ENCODE peak calls at places on chromosome 6, in six cellular contexts. Q is stomach, V is tibial artery, I is H9, R is cardiac muscle cell, F is aorta. O is an unnamed sample.

GRCh38 chr6:16752206-16752867 is 8.9 kb downstream of the ATXN1 start:
- DNase-seq in Q (no peak), V (no peak), I (no peak), R (peak; percentile 87), F (no peak), O (no peak)

GRCh38 chr6:150302801-150303138 is 66.0 kb upstream of the IYD start:
- DNase-seq in Q (no peak), V (no peak), I (no peak), R (no peak), F (no peak), O (no peak)

GRCh38 chr6:129670634-129671033 is 39.3 kb downstream of the ARHGAP18 start:
- DNase-seq in Q (no peak), V (no peak), I (no peak), R (no peak), F (no peak), O (no peak)

GRCh38 chr6:27748662-27749061 is 163.5 kb downstream of the OR2B2 start:
- DNase-seq in Q (no peak), V (no peak), I (no peak), R (no peak), F (no peak), O (no peak)

GRCh38 chr6:8736046-8736877 is 300.9 kb upstream of the SLC35B3 start:
- DNase-seq in Q (no peak), V (no peak), I (no peak), R (no peak), F (no peak), O (no peak)

GRCh38 chr6:56168601-56169000 is 78.8 kb downstream of the COL21A1 start:
- DNase-seq in Q (no peak), V (no peak), I (no peak), R (no peak), F (no peak), O (no peak)

GRCh38 chr6:40717411-40718057 is 130.4 kb upstream of the LRFN2 start:
- DNase-seq in Q (no peak), V (no peak), I (no peak), R (no peak), F (no peak), O (no peak)

GRCh38 chr6:112253842-112254816 is at the start of gene LAMA4:
- DNase-seq in Q (peak; percentile 45), V (peak; percentile 72), I (peak; percentile 65), R (peak; percentile 91), F (peak; percentile 56), O (peak; percentile 67)

GRCh38 chr6:2802521-2803060 is 37.4 kb downstream of the WRNIP1 start:
- DNase-seq in Q (no peak), V (no peak), I (no peak), R (no peak), F (no peak), O (no peak)

GRCh38 chr6:82786251-82786650 is 279.4 kb downstream of the UBE3D start:
- DNase-seq in Q (no peak), V (no peak), I (no peak), R (no peak), F (no peak), O (no peak)

GRCh38 chr6:30883743-30884520 is at the start of gene DDR1:
- DNase-seq in Q (peak; percentile 89), V (peak; percentile 92), I (peak; percentile 55), R (peak; percentile 91), F (peak; percentile 85), O (peak; percentile 89)

GRCh38 chr6:142787422-142787821 is 157.6 kb downstream of the HIVEP2 start:
- DNase-seq in Q (no peak), V (no peak), I (no peak), R (no peak), F (no peak), O (no peak)

GRCh38 chr6:101294676-101295075 is 98.8 kb upstream of the GRIK2 start:
- DNase-seq in Q (no peak), V (no peak), I (no peak), R (no peak), F (no peak), O (no peak)

GRCh38 chr6:44471271-44471981 is 83.9 kb downstream of the CDC5L start:
- DNase-seq in Q (no peak), V (no peak), I (no peak), R (no peak), F (no peak), O (no peak)

GRCh38 chr6:4561078-4561435 is 215.1 kb upstream of the CDYL start:
- DNase-seq in Q (no peak), V (no peak), I (no peak), R (no peak), F (no peak), O (no peak)

GRCh38 chr6:1916334-1916985 is 306.7 kb downstream of the FOXC1 start:
- DNase-seq in Q (no peak), V (no peak), I (no peak), R (no peak), F (no peak), O (no peak)

GRCh38 chr6:78744144-78744543 is 123.2 kb upstream of the IRAK1BP1 start:
- DNase-seq in Q (no peak), V (no peak), I (no peak), R (no peak), F (no peak), O (no peak)
- H3K9me3 ChIP-seq in Q (no peaks in the 10 kb centered on the region), V (peaks cover 8% of the 10 kb centered on the region), I (no peaks in the 10 kb centered on the region), R (no peaks in the 10 kb centered on the region), F (no peaks in the 10 kb centered on the region), O (no peaks in the 10 kb centered on the region)

GRCh38 chr6:168279403-168279935 is 40.1 kb downstream of the DACT2 start:
- DNase-seq in Q (no peak), V (peak; percentile 57), I (no peak), R (no peak), F (no peak), O (no peak)
- H3K9me3 ChIP-seq in Q (no peaks in the 10 kb centered on the region), V (no peaks in the 10 kb centered on the region), I (no peaks in the 10 kb centered on the region), R (no peaks in the 10 kb centered on the region), F (no peaks in the 10 kb centered on the region), O (no peaks in the 10 kb centered on the region)

DNA sequence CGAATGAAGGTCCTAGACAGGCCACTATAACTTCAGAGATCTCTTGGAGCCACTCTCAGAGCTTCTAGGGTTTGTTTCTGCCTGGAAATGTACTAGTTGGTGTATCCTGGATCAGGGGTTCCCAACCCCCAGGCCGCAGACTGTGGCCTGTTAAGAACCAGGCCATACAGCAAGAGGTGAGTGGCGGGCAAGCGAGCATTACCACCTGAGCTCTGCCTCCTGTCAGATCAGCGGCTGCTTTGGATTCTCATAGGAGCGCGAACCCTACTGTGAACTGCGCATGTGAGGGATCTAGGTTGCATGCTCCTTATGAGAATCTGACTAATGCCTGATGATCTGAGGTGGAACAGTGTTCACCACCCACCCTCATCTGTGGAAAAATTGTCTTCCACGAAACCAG is 2.4 kb downstream of the BRPF3 start:
- DNase-seq in Q (no peak), V (no peak), I (no peak), R (no peak), F (no peak), O (no peak)
- H3K9me3 ChIP-seq in Q (no peaks in the 10 kb centered on the region), V (no peaks in the 10 kb centered on the region), I (no peaks in the 10 kb centered on the region), R (no peaks in the 10 kb centered on the region), F (no peaks in the 10 kb centered on the region), O (no peaks in the 10 kb centered on the region)

DNA sequence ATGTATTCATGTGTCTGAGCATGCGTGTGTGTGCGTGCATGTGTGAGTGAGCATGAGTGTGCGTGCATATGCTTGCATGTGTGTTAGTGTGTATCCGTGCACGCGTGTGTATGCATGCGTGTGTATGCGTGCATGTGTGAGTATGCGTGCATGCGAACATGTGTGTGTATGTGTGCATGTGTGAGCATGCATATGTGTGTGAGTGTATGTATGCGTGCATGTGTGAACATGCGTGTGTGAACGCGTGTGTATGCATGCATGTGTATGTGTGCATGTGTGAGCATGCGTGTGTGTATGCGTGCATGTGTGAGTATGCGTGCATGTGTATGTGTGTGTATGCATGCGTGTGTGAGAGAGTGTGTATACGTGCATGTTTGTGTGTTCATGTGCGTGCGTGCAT is 77.9 kb downstream of the SMOC2 start:
- DNase-seq in Q (no peak), V (no peak), I (no peak), R (no peak), F (no peak), O (no peak)
- H3K9me3 ChIP-seq in Q (no peaks in the 10 kb centered on the region), V (no peaks in the 10 kb centered on the region), I (no peaks in the 10 kb centered on the region), R (no peaks in the 10 kb centered on the region), F (no peaks in the 10 kb centered on the region), O (no peaks in the 10 kb centered on the region)

DNA sequence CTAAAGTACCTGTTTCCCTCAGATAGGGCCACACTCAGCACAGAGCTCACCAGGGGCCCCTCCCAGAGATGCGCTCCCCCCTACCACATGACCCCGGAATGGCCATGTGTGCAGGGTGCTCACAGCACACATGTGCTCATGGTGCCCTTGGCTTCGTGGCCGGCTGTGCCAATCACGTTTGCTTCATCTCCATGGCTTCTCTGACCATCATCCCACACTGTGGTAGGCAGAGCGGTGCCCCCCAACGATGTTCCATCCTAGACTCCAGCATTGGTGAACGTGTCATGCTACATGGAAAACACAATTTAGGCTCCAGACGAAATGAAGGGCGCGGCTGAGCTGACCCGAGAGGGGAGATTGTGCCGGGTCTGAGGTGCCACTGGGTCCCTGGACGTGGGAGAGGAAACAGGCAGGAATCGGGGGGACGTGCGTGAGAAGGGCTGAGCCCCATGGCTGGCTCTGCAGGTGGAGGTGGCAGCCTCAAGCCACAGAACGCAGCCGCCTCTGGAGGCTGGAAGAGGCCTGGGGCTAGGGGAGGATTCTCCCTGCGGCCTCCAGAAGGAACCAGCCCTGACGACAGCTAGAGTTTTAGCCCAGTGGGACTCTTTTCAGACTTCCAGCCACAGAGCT is 126.5 kb downstream of the DLL1 start:
- DNase-seq in Q (no peak), V (no peak), I (no peak), R (no peak), F (no peak), O (no peak)
- H3K9me3 ChIP-seq in Q (no peaks in the 10 kb centered on the region), V (no peaks in the 10 kb centered on the region), I (peaks cover 7% of the 10 kb centered on the region), R (no peaks in the 10 kb centered on the region), F (no peaks in the 10 kb centered on the region), O (no peaks in the 10 kb centered on the region)

GRCh38 chr6:9842004-9842720 is 572.7 kb downstream of the TFAP2A start:
- DNase-seq in Q (no peak), V (no peak), I (no peak), R (no peak), F (no peak), O (no peak)

GRCh38 chr6:9851006-9851405 is 563.9 kb downstream of the TFAP2A start:
- DNase-seq in Q (no peak), V (no peak), I (no peak), R (no peak), F (no peak), O (no peak)

GRCh38 chr6:9851541-9852380 is 563.1 kb downstream of the TFAP2A start:
- DNase-seq in Q (no peak), V (no peak), I (peak; percentile 88), R (peak; percentile 15), F (no peak), O (no peak)

DNA sequence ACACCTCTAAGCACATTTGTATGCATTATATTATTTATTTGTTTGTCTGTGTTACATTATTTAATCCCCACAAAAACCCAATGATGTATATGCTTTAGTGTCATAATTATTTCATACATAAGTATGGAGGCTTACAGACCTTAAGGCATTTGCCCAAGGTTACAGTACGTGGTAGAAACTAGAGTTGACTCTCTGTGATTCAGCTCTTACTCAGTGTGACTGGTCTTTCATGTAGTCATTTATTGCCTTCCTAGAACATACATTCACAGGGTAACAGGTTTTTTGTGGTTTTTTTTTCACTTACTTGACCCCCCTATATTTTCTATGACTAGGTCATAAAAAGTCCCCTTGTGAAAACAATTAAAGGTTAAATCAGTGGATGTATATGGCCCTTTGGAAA is 566.8 kb downstream of the TFAP2A start:
- DNase-seq in Q (no peak), V (no peak), I (no peak), R (no peak), F (no peak), O (no peak)
- H3K9me3 ChIP-seq in Q (peaks cover 15% of the 10 kb centered on the region), V (peaks cover 36% of the 10 kb centered on the region), I (peaks cover 6% of the 10 kb centered on the region), R (no peaks in the 10 kb centered on the region), F (peaks cover 4% of the 10 kb centered on the region), O (no peaks in the 10 kb centered on the region)

O was measured in uterus.